ENCODE peak calls at places on chromosome 4, in nine cellular contexts. A is fibroblast of gingiva; C is cardiac fibroblast; Z is NCI-H1694; N is stimulated activated CD4-positive, alpha-beta T cell treated with anti-CD3 and anti-CD28 coated beads, Interleukin-15, amount 100 ng/mL, for 24 hours; H is left ventricle myocardium inferior; I is mucosa of descending colon; Y is osteoblast; T is OCI-LY7. W is an unnamed sample.

GRCh38 chr4:182192511-182193181 is 50.6 kb upstream of the TENM3 start:
- DNase-seq in A (peak; percentile 62), C (peak; percentile 67), Z (no peak), N (no peak), H (no peak), I (no peak), Y (no peak), T (no peak), W (peak; percentile 32)

GRCh38 chr4:23962462-23962861 is 72.6 kb upstream of the PPARGC1A start:
- DNase-seq in A (no peak), C (no peak), Z (no peak), N (no peak), H (no peak), I (no peak), Y (no peak), T (no peak), W (no peak)

GRCh38 chr4:114025176-114025777 is 45.8 kb upstream of the ARSJ start:
- DNase-seq in A (no peak), C (no peak), Z (no peak), N (no peak), H (no peak), I (peak; percentile 58), Y (no peak), T (peak; percentile 4), W (no peak)

GRCh38 chr4:150316332-150317205 is 238.3 kb downstream of the DCLK2 start:
- DNase-seq in A (no peak), C (peak; percentile 17), Z (no peak), N (no peak), H (no peak), I (no peak), Y (no peak), T (no peak), W (peak; percentile 37)

GRCh38 chr4:41611124-41611838 is 73.3 kb downstream of the LIMCH1 start:
- DNase-seq in A (no peak), C (no peak), Z (no peak), N (no peak), H (no peak), I (no peak), Y (peak; percentile 23), T (no peak), W (no peak)

GRCh38 chr4:168587326-168588125 is 90.7 kb downstream of the PALLD start:
- DNase-seq in A (peak; percentile 73), C (peak; percentile 82), Z (no peak), N (no peak), H (peak; percentile 25), I (no peak), Y (peak; percentile 72), T (no peak), W (peak; percentile 66)

GRCh38 chr4:96993528-96993927 is 1149.7 kb downstream of the STPG2 start:
- DNase-seq in A (no peak), C (no peak), Z (no peak), N (no peak), H (no peak), I (no peak), Y (no peak), T (no peak), W (no peak)

GRCh38 chr4:95547708-95548471 is 883 bp downstream of the UNC5C start:
- DNase-seq in A (no peak), C (peak; percentile 43), Z (no peak), N (peak; percentile 11), H (peak; percentile 25), I (peak; percentile 25), Y (peak; percentile 87), T (no peak), W (no peak)

GRCh38 chr4:57136281-57136680 is 26.1 kb upstream of the IGFBP7 start:
- DNase-seq in A (no peak), C (no peak), Z (no peak), N (no peak), H (no peak), I (no peak), Y (no peak), T (no peak), W (no peak)

GRCh38 chr4:187499961-187500360 is 495.6 kb upstream of the ZFP42 start:
- DNase-seq in A (no peak), C (no peak), Z (no peak), N (no peak), H (no peak), I (no peak), Y (no peak), T (no peak), W (no peak)

GRCh38 chr4:617644-618330 is 7.6 kb upstream of the PDE6B start:
- DNase-seq in A (no peak), C (no peak), Z (no peak), N (no peak), H (no peak), I (no peak), Y (peak; percentile 69), T (no peak), W (no peak)

GRCh38 chr4:143559757-143560147 is 46.2 kb downstream of the SMARCA5 start:
- DNase-seq in A (no peak), C (no peak), Z (no peak), N (peak; percentile 57), H (no peak), I (peak; percentile 41), Y (no peak), T (no peak), W (no peak)